ENCODE peak calls at places on chromosome 16, in ten cellular contexts. S is CD4-positive, CD25-positive, alpha-beta regulatory T cell; J is psoas muscle; Z is NT2/D1; E is mesenchymal stem cell; B is CD8-positive, alpha-beta T cell; R is GM23248; Y is gastrocnemius medialis; Q is aorta; G is transverse colon. H is an unnamed sample. For H3K4me1, the result is how much of the 10 kb centered on the place peaks cover.

GRCh38 chr16:46932802-46933201 is 40.7 kb downstream of the DNAJA2 start:
- DNase-seq in Y (no peak), G (no peak), J (no peak), R (no peak), E (no peak), S (no peak), B (no peak), Q (no peak), Z (peak), H (no peak)

GRCh38 chr16:72963921-72964320 is 84.0 kb downstream of the ZFHX3 start:
- DNase-seq in Y (no peak), B (no peak), J (no peak), Q (no peak), S (no peak), G (no peak), R (no peak), Z (no peak), E (peak), H (no peak)

GRCh38 chr16:30901201-30902069 is 5.0 kb downstream of the CTF1 start:
- DNase-seq in S (no peak), Q (no peak), R (peak), J (no peak), Z (no peak), Y (no peak), E (peak), G (no peak), B (no peak), H (no peak)

GRCh38 chr16:46920402-46921068 is 36.4 kb downstream of the GPT2 start:
- DNase-seq in B (no peak), S (no peak), G (peak), Y (no peak), J (no peak), E (no peak), Q (no peak), R (no peak), Z (no peak), H (no peak)

GRCh38 chr16:19959736-19960135 is 75.1 kb upstream of the GPRC5B start:
- DNase-seq in Q (no peak), G (no peak), J (no peak), R (no peak), Y (no peak), Z (no peak), B (no peak), S (no peak), E (no peak), H (no peak)

GRCh38 chr16:76668207-76668725 is 391.1 kb downstream of the CNTNAP4 start:
- DNase-seq in E (no peak), S (no peak), R (no peak), J (no peak), Y (no peak), Q (no peak), B (no peak), G (no peak), Z (peak), H (no peak)

GRCh38 chr16:47037746-47038458 is 64.4 kb upstream of the DNAJA2 start:
- DNase-seq in S (peak), E (peak), G (peak), B (peak), R (peak), Y (peak), J (peak), Z (peak), Q (peak), H (peak)

GRCh38 chr16:69763557-69763942 is 1.4 kb downstream of the WWP2 start:
- DNase-seq in Q (no peak), R (peak), E (no peak), Y (no peak), S (no peak), G (no peak), B (no peak), Z (no peak), J (no peak), H (no peak)

GRCh38 chr16:57799619-57800212 is 2.6 kb downstream of the KIFC3 start:
- DNase-seq in Y (no peak), S (no peak), Z (no peak), G (no peak), J (no peak), B (no peak), E (no peak), Q (no peak), R (no peak), H (no peak)

GRCh38 chr16:57620316-57621231 is 7.9 kb upstream of the ADGRG1 start:
- DNase-seq in S (no peak), G (peak), Y (no peak), E (no peak), Z (no peak), R (no peak), B (no peak), J (peak), Q (peak), H (no peak)

GRCh38 chr16:58451945-58452401 is 48.0 kb upstream of the NDRG4 start:
- DNase-seq in Y (no peak), B (no peak), G (no peak), Q (no peak), S (no peak), R (peak), E (peak), J (no peak), Z (no peak), H (no peak)

GRCh38 chr16:64339052-64339770 is 782.7 kb downstream of the CDH11 start:
- DNase-seq in B (no peak), Z (no peak), Y (no peak), E (no peak), Q (no peak), S (no peak), G (no peak), R (peak), J (no peak), H (no peak)

GRCh38 chr16:19822534-19822933 is 62.1 kb downstream of the GPRC5B start:
- DNase-seq in E (peak), S (no peak), B (no peak), J (no peak), Q (no peak), Z (no peak), R (peak), Y (no peak), G (no peak), H (no peak)

GRCh38 chr16:72865258-72865657 is 182.7 kb downstream of the ZFHX3 start:
- DNase-seq in Z (no peak), E (no peak), G (no peak), Y (no peak), R (no peak), S (no peak), B (no peak), J (no peak), Q (no peak), H (no peak)

DNA sequence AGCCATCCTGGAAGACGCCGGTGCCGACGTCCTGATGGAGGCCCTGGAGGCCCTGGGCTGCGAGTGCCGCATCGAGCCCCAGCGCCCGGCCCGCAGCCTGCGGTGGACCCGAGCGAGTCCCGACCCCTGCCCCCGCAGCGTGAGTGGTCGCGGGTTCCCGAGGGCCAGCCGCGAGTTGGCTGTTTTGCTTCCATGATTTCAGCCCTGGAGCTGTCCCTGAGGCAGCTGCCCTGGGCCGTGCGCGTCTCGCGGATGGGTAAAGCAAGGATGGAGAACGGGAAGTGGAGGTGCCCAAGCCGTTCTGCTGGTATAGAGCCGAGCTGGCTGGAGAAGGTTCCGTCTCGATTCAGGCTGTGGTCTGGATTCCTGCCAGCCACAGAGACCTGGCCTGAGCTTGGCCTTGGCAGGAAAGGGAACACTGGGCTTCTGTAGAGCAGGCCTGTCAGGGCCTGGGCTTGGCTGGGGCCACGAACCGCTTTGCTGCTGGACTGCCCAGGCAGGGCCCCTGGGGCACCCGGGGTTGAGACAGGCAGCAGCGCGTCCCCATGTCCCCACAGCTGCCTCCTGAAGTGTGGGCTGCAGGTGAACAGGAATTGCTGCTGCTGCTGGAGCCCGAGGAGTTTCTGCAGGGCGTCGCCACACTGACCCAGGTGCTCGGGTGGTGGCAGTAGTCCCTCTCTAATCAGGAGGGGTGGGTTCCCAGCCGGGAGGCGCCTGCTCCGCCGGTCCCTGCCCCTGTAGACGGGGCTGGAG is 945 bp upstream of the MRPS34 start:
- DNase-seq in G (peak), B (no peak), Y (peak), S (no peak), Z (no peak), J (peak), Q (no peak), E (peak), R (peak), H (no peak)
- H3K4me1 ChIP-seq in G (under half), B (under half), Y (under half), S (under half), Z (under half), J (under half), Q (under half), E (half or more), R (under half), H (under half)

GRCh38 chr16:11599579-11599978 is 12.9 kb upstream of the LITAF start:
- DNase-seq in S (no peak), Y (no peak), J (no peak), B (no peak), E (no peak), Q (no peak), R (no peak), Z (no peak), G (no peak), H (no peak)
- H3K4me1 ChIP-seq in S (under half), Y (under half), J (under half), B (under half), E (under half), Q (under half), R (under half), Z (under half), G (under half), H (under half)

GRCh38 chr16:10226672-10227306 is 44.6 kb upstream of the GRIN2A start:
- DNase-seq in G (no peak), S (no peak), Y (no peak), J (no peak), Q (no peak), R (no peak), E (no peak), B (no peak), Z (no peak), H (no peak)
- H3K4me1 ChIP-seq in G (under half), S (under half), Y (under half), J (under half), Q (under half), R (under half), E (under half), B (under half), Z (under half), H (under half)

DNA sequence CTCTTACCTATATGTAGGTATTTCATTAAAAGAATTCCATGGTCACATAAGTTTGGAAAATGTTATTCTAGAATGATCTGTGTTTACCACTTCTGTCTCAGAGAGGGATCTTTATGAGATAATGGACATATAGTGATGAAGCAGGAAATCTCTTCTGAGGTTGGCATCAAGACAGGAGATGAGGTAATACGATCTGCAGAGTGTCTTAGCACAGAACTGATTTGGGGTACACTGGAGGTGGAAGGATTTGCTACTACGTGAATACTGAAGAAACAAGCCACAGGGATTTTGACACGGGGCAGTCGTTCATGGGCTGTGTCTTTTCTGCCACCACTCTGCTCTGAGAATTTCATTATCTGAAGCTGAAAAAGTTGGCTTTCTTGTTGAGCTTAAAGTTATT is 5.5 kb downstream of the CBFB start:
- DNase-seq in R (peak), Z (no peak), J (no peak), G (no peak), Y (no peak), E (no peak), S (no peak), Q (no peak), B (no peak), H (no peak)
- H3K4me1 ChIP-seq in R (under half), Z (under half), J (under half), G (under half), Y (under half), E (under half), S (half or more), Q (under half), B (under half), H (half or more)

H was measured in heart right ventricle.